ENCODE peak calls at places on chromosomes 7 and 10, in seven cellular contexts. One of them, this sample, is unnamed.

GRCh38 chr7:133140994-133141595 is 59.2 kb upstream of the CHCHD3 start:
- DNase-seq in ovary: no peak
- DNase-seq in A549: no peak
- DNase-seq in left ventricle myocardium inferior: no peak
- DNase-seq in H1: no peak
- DNase-seq in fibroblast of lung: no peak
- DNase-seq in AG09309: no peak
- DNase-seq in this sample: no peak

GRCh38 chr10:125094111-125094705 is 66.2 kb downstream of the CTBP2 start:
- DNase-seq in ovary: peak; percentile 29
- DNase-seq in A549: no peak
- DNase-seq in left ventricle myocardium inferior: no peak
- DNase-seq in H1: no peak
- DNase-seq in fibroblast of lung: no peak
- DNase-seq in AG09309: no peak
- DNase-seq in this sample: no peak

GRCh38 chr10:86349940-86350630 is 16.5 kb downstream of the GRID1 start:
- DNase-seq in ovary: no peak
- DNase-seq in A549: no peak
- DNase-seq in left ventricle myocardium inferior: no peak
- DNase-seq in H1: no peak
- DNase-seq in fibroblast of lung: no peak
- DNase-seq in AG09309: no peak
- DNase-seq in this sample: no peak

GRCh38 chr10:30902621-30903396 is 128.9 kb downstream of the ZNF438 start:
- DNase-seq in ovary: no peak
- DNase-seq in A549: no peak
- DNase-seq in left ventricle myocardium inferior: no peak
- DNase-seq in H1: no peak
- DNase-seq in fibroblast of lung: no peak
- DNase-seq in AG09309: no peak
- DNase-seq in this sample: no peak

GRCh38 chr10:100506596-100507356 is 12.9 kb downstream of the SEC31B start:
- DNase-seq in ovary: no peak
- DNase-seq in A549: peak; percentile 35
- DNase-seq in left ventricle myocardium inferior: no peak
- DNase-seq in H1: no peak
- DNase-seq in fibroblast of lung: peak; percentile 70
- DNase-seq in AG09309: peak; percentile 37
- DNase-seq in this sample: no peak

GRCh38 chr7:73770002-73770859 is at the start of gene CLDN3:
- DNase-seq in ovary: no peak
- DNase-seq in A549: peak; percentile 51
- DNase-seq in left ventricle myocardium inferior: no peak
- DNase-seq in H1: peak; percentile 79
- DNase-seq in fibroblast of lung: peak; percentile 41
- DNase-seq in AG09309: no peak
- DNase-seq in this sample: no peak

GRCh38 chr7:27192546-27193334 is 7.2 kb downstream of the HOXA13 start:
- DNase-seq in ovary: no peak
- DNase-seq in A549: no peak
- DNase-seq in left ventricle myocardium inferior: no peak
- DNase-seq in H1: no peak
- DNase-seq in fibroblast of lung: no peak
- DNase-seq in AG09309: no peak
- DNase-seq in this sample: no peak

GRCh38 chr7:54841772-54842707 is 83.0 kb upstream of the SEC61G start:
- DNase-seq in ovary: peak; percentile 64
- DNase-seq in A549: no peak
- DNase-seq in left ventricle myocardium inferior: peak; percentile 38
- DNase-seq in H1: no peak
- DNase-seq in fibroblast of lung: peak; percentile 87
- DNase-seq in AG09309: peak; percentile 69
- DNase-seq in this sample: peak; percentile 84

GRCh38 chr7:156818133-156818532 is 74.8 kb downstream of the LMBR1 start:
- DNase-seq in ovary: no peak
- DNase-seq in A549: no peak
- DNase-seq in left ventricle myocardium inferior: no peak
- DNase-seq in H1: no peak
- DNase-seq in fibroblast of lung: no peak
- DNase-seq in AG09309: no peak
- DNase-seq in this sample: no peak

GRCh38 chr7:76396039-76396732 is 13.3 kb downstream of the SSC4D start:
- DNase-seq in ovary: peak; percentile 47
- DNase-seq in A549: no peak
- DNase-seq in left ventricle myocardium inferior: no peak
- DNase-seq in H1: no peak
- DNase-seq in fibroblast of lung: no peak
- DNase-seq in AG09309: no peak
- DNase-seq in this sample: no peak

GRCh38 chr7:26574476-26574875 is 282.8 kb downstream of the SNX10 start:
- DNase-seq in ovary: no peak
- DNase-seq in A549: no peak
- DNase-seq in left ventricle myocardium inferior: no peak
- DNase-seq in H1: no peak
- DNase-seq in fibroblast of lung: no peak
- DNase-seq in AG09309: no peak
- DNase-seq in this sample: no peak

GRCh38 chr10:114911801-114912479 is 26.1 kb upstream of the TRUB1 start:
- DNase-seq in ovary: no peak
- DNase-seq in A549: no peak
- DNase-seq in left ventricle myocardium inferior: no peak
- DNase-seq in H1: no peak
- DNase-seq in fibroblast of lung: no peak
- DNase-seq in AG09309: no peak
- DNase-seq in this sample: no peak

GRCh38 chr7:101625076-101625914 is 3.8 kb downstream of the MYL10 start:
- DNase-seq in ovary: no peak
- DNase-seq in A549: no peak
- DNase-seq in left ventricle myocardium inferior: no peak
- DNase-seq in H1: no peak
- DNase-seq in fibroblast of lung: peak; percentile 59
- DNase-seq in AG09309: no peak
- DNase-seq in this sample: no peak

GRCh38 chr10:84293574-84294016 is 34.8 kb upstream of the CCSER2 start:
- DNase-seq in ovary: no peak
- DNase-seq in A549: no peak
- DNase-seq in left ventricle myocardium inferior: no peak
- DNase-seq in H1: no peak
- DNase-seq in fibroblast of lung: no peak
- DNase-seq in AG09309: no peak
- DNase-seq in this sample: no peak

GRCh38 chr7:108630002-108630401 is 60.3 kb downstream of the DNAJB9 start:
- DNase-seq in ovary: peak; percentile 16
- DNase-seq in A549: no peak
- DNase-seq in left ventricle myocardium inferior: no peak
- DNase-seq in H1: no peak
- DNase-seq in fibroblast of lung: peak; percentile 17
- DNase-seq in AG09309: no peak
- DNase-seq in this sample: no peak

GRCh38 chr7:42269161-42269560 is 32.2 kb upstream of the GLI3 start:
- DNase-seq in ovary: no peak
- DNase-seq in A549: no peak
- DNase-seq in left ventricle myocardium inferior: no peak
- DNase-seq in H1: no peak
- DNase-seq in fibroblast of lung: no peak
- DNase-seq in AG09309: no peak
- DNase-seq in this sample: no peak

GRCh38 chr10:86218160-86218559 is 148.4 kb downstream of the GRID1 start:
- DNase-seq in ovary: no peak
- DNase-seq in A549: no peak
- DNase-seq in left ventricle myocardium inferior: no peak
- DNase-seq in H1: no peak
- DNase-seq in fibroblast of lung: no peak
- DNase-seq in AG09309: no peak
- DNase-seq in this sample: no peak

GRCh38 chr10:46528171-46528671 is 28.2 kb downstream of the GPRIN2 start:
- DNase-seq in ovary: peak; percentile 17
- DNase-seq in A549: no peak
- DNase-seq in left ventricle myocardium inferior: peak; percentile 10
- DNase-seq in H1: no peak
- DNase-seq in fibroblast of lung: no peak
- DNase-seq in AG09309: no peak
- DNase-seq in this sample: no peak

GRCh38 chr7:30563326-30563942 is 31.2 kb upstream of the GARS1 start:
- DNase-seq in ovary: no peak
- DNase-seq in A549: no peak
- DNase-seq in left ventricle myocardium inferior: no peak
- DNase-seq in H1: no peak
- DNase-seq in fibroblast of lung: peak; percentile 80
- DNase-seq in AG09309: no peak
- DNase-seq in this sample: no peak

GRCh38 chr7:38781991-38782390 is 127.0 kb downstream of the VPS41 start:
- DNase-seq in ovary: no peak
- DNase-seq in A549: no peak
- DNase-seq in left ventricle myocardium inferior: no peak
- DNase-seq in H1: peak; percentile 10
- DNase-seq in fibroblast of lung: no peak
- DNase-seq in AG09309: no peak
- DNase-seq in this sample: no peak

GRCh38 chr7:93882481-93882880 is 8.1 kb downstream of the TFPI2 start:
- DNase-seq in ovary: no peak
- DNase-seq in A549: no peak
- DNase-seq in left ventricle myocardium inferior: no peak
- DNase-seq in H1: no peak
- DNase-seq in fibroblast of lung: no peak
- DNase-seq in AG09309: no peak
- DNase-seq in this sample: no peak

GRCh38 chr10:74417397-74417796 is 266.4 kb downstream of the ADK start:
- DNase-seq in ovary: no peak
- DNase-seq in A549: no peak
- DNase-seq in left ventricle myocardium inferior: no peak
- DNase-seq in H1: no peak
- DNase-seq in fibroblast of lung: no peak
- DNase-seq in AG09309: no peak
- DNase-seq in this sample: no peak

GRCh38 chr7:150971242-150972048 is 6.7 kb downstream of the KCNH2 start:
- DNase-seq in ovary: peak; percentile 74
- DNase-seq in A549: no peak
- DNase-seq in left ventricle myocardium inferior: peak; percentile 52
- DNase-seq in H1: no peak
- DNase-seq in fibroblast of lung: no peak
- DNase-seq in AG09309: no peak
- DNase-seq in this sample: no peak

GRCh38 chr10:50554381-50554994 is 69.3 kb downstream of the SGMS1 start:
- DNase-seq in ovary: no peak
- DNase-seq in A549: no peak
- DNase-seq in left ventricle myocardium inferior: peak; percentile 22
- DNase-seq in H1: no peak
- DNase-seq in fibroblast of lung: no peak
- DNase-seq in AG09309: no peak
- DNase-seq in this sample: no peak

GRCh38 chr7:79504607-79505389 is 51.3 kb upstream of the MAGI2 start:
- DNase-seq in ovary: peak; percentile 38
- DNase-seq in A549: no peak
- DNase-seq in left ventricle myocardium inferior: no peak
- DNase-seq in H1: no peak
- DNase-seq in fibroblast of lung: peak; percentile 33
- DNase-seq in AG09309: no peak
- DNase-seq in this sample: no peak
- TF ChIP-seq CTCF in ovary: no peak
- TF ChIP-seq CTCF in A549: no peak
- TF ChIP-seq CTCF in left ventricle myocardium inferior: no peak
- TF ChIP-seq CTCF in H1: no peak
- TF ChIP-seq CTCF in fibroblast of lung: no peak
- TF ChIP-seq CTCF in AG09309: no peak
- TF ChIP-seq CTCF in this sample: no peak

GRCh38 chr7:140182917-140183316 is 6.1 kb upstream of the KDM7A start:
- DNase-seq in ovary: no peak
- DNase-seq in A549: no peak
- DNase-seq in left ventricle myocardium inferior: no peak
- DNase-seq in H1: no peak
- DNase-seq in fibroblast of lung: no peak
- DNase-seq in AG09309: no peak
- DNase-seq in this sample: no peak
- TF ChIP-seq CTCF in ovary: no peak
- TF ChIP-seq CTCF in A549: no peak
- TF ChIP-seq CTCF in left ventricle myocardium inferior: no peak
- TF ChIP-seq CTCF in H1: no peak
- TF ChIP-seq CTCF in fibroblast of lung: no peak
- TF ChIP-seq CTCF in AG09309: no peak
- TF ChIP-seq CTCF in this sample: no peak

DNA sequence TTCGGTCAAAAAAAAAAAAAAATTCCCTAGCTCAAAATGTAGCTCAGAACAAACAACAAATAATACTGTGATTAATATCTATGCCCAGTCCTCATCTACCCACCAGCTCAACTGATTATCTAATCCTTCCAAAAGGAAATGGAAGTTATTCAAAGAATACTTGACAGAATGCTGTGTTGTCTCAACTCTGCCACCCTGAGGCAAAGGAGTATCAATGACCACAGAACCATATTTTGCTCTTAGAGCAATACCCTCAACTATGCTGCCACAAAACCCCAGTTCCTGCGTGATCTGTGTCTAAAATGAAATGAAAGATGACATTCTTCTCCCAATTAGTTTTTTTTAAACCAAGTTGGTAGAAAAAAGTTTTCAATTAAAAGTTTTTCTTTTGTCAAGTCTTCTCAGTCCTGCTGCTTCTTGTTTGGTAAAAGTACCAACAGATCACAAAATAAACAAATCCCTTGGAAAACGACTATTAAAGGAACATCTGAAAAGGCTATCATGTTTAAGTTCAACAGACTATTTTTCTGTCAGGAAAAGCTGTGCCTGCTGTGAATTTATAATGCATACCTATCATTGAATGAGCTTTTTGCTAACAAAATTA is 21.6 kb downstream of the RBM28 start:
- DNase-seq in ovary: no peak
- DNase-seq in A549: no peak
- DNase-seq in left ventricle myocardium inferior: no peak
- DNase-seq in H1: no peak
- DNase-seq in fibroblast of lung: peak; percentile 51
- DNase-seq in AG09309: peak; percentile 24
- DNase-seq in this sample: no peak
- TF ChIP-seq CTCF in ovary: no peak
- TF ChIP-seq CTCF in A549: peak; percentile 44
- TF ChIP-seq CTCF in left ventricle myocardium inferior: peak; percentile 50
- TF ChIP-seq CTCF in H1: peak; percentile 54
- TF ChIP-seq CTCF in fibroblast of lung: peak; percentile 53
- TF ChIP-seq CTCF in AG09309: peak; percentile 58
- TF ChIP-seq CTCF in this sample: peak; percentile 64

GRCh38 chr10:112847778-112848177 is 102.3 kb upstream of the TCF7L2 start:
- DNase-seq in ovary: no peak
- DNase-seq in A549: no peak
- DNase-seq in left ventricle myocardium inferior: no peak
- DNase-seq in H1: no peak
- DNase-seq in fibroblast of lung: no peak
- DNase-seq in AG09309: no peak
- DNase-seq in this sample: no peak

GRCh38 chr10:112842832-112843360 is 107.2 kb upstream of the TCF7L2 start:
- DNase-seq in ovary: no peak
- DNase-seq in A549: no peak
- DNase-seq in left ventricle myocardium inferior: no peak
- DNase-seq in H1: no peak
- DNase-seq in fibroblast of lung: peak; percentile 1
- DNase-seq in AG09309: no peak
- DNase-seq in this sample: no peak

GRCh38 chr10:112843623-112844022 is 106.4 kb upstream of the TCF7L2 start:
- DNase-seq in ovary: no peak
- DNase-seq in A549: no peak
- DNase-seq in left ventricle myocardium inferior: no peak
- DNase-seq in H1: no peak
- DNase-seq in fibroblast of lung: no peak
- DNase-seq in AG09309: no peak
- DNase-seq in this sample: no peak

GRCh38 chr10:112844681-112845080 is 105.4 kb upstream of the TCF7L2 start:
- DNase-seq in ovary: no peak
- DNase-seq in A549: no peak
- DNase-seq in left ventricle myocardium inferior: no peak
- DNase-seq in H1: no peak
- DNase-seq in fibroblast of lung: no peak
- DNase-seq in AG09309: no peak
- DNase-seq in this sample: no peak

GRCh38 chr10:112845145-112845544 is 104.9 kb upstream of the TCF7L2 start:
- DNase-seq in ovary: no peak
- DNase-seq in A549: no peak
- DNase-seq in left ventricle myocardium inferior: no peak
- DNase-seq in H1: no peak
- DNase-seq in fibroblast of lung: no peak
- DNase-seq in AG09309: no peak
- DNase-seq in this sample: no peak
- TF ChIP-seq CTCF in ovary: no peak
- TF ChIP-seq CTCF in A549: no peak
- TF ChIP-seq CTCF in left ventricle myocardium inferior: no peak
- TF ChIP-seq CTCF in H1: no peak
- TF ChIP-seq CTCF in fibroblast of lung: no peak
- TF ChIP-seq CTCF in AG09309: no peak
- TF ChIP-seq CTCF in this sample: no peak